ENCODE peak calls at places on chromosome 6, in nine cellular contexts. G, J, L, U, D, M, Z, B and E are unnamed samples.

GRCh38 chr6:13099771-13100170 is 228.6 kb downstream of the TBC1D7 start:
- DNase-seq in G (no peak), J (peak), L (no peak), U (no peak), D (no peak), M (no peak), Z (no peak), B (no peak), E (no peak)

GRCh38 chr6:99602519-99603420 is 3.9 kb upstream of the PRDM13 start:
- DNase-seq in G (no peak), J (no peak), L (peak), U (peak), D (peak), M (no peak), Z (peak), B (no peak), E (no peak)

GRCh38 chr6:134551245-134551960 is 233.5 kb upstream of the SGK1 start:
- DNase-seq in G (peak), J (peak), L (no peak), U (no peak), D (no peak), M (no peak), Z (no peak), B (no peak), E (no peak)

GRCh38 chr6:41200296-41200900 is 551 bp downstream of the TREML2 start:
- DNase-seq in G (no peak), J (no peak), L (peak), U (peak), D (peak), M (peak), Z (peak), B (no peak), E (peak)

GRCh38 chr6:73085362-73085975 is 139.8 kb downstream of the KHDC1L start:
- DNase-seq in G (no peak), J (no peak), L (peak), U (no peak), D (no peak), M (no peak), Z (no peak), B (no peak), E (no peak)

GRCh38 chr6:169981969-169982368 is 230.5 kb downstream of the ERMARD start:
- DNase-seq in G (no peak), J (no peak), L (no peak), U (no peak), D (no peak), M (no peak), Z (no peak), B (no peak), E (no peak)

GRCh38 chr6:148112851-148113319 is 229.8 kb upstream of the SASH1 start:
- DNase-seq in G (no peak), J (peak), L (no peak), U (no peak), D (no peak), M (no peak), Z (no peak), B (no peak), E (no peak)

GRCh38 chr6:106165885-106166485 is 79.8 kb downstream of the PRDM1 start:
- DNase-seq in G (no peak), J (peak), L (no peak), U (no peak), D (no peak), M (no peak), Z (no peak), B (no peak), E (no peak)

GRCh38 chr6:150638765-150639164 is 39.1 kb downstream of the PLEKHG1 start:
- DNase-seq in G (no peak), J (peak), L (no peak), U (no peak), D (no peak), M (no peak), Z (no peak), B (no peak), E (no peak)

GRCh38 chr6:5511924-5512323 is 250.6 kb downstream of the FARS2 start:
- DNase-seq in G (peak), J (peak), L (no peak), U (no peak), D (no peak), M (no peak), Z (no peak), B (no peak), E (no peak)

GRCh38 chr6:137510923-137511322 is 16.7 kb upstream of the OLIG3 start:
- DNase-seq in G (no peak), J (no peak), L (no peak), U (no peak), D (no peak), M (no peak), Z (no peak), B (no peak), E (no peak)

GRCh38 chr6:119183457-119183856 is 105.0 kb upstream of the FAM184A start:
- DNase-seq in G (no peak), J (no peak), L (no peak), U (no peak), D (no peak), M (no peak), Z (no peak), B (no peak), E (no peak)

GRCh38 chr6:19929312-19929711 is 92.1 kb downstream of the ID4 start:
- DNase-seq in G (no peak), J (no peak), L (no peak), U (no peak), D (no peak), M (no peak), Z (no peak), B (no peak), E (no peak)

GRCh38 chr6:133632206-133632605 is 256.7 kb upstream of the TCF21 start:
- DNase-seq in G (no peak), J (peak), L (no peak), U (no peak), D (no peak), M (no peak), Z (no peak), B (no peak), E (no peak)

GRCh38 chr6:90219168-90219985 is 77.3 kb downstream of the BACH2 start:
- DNase-seq in G (peak), J (peak), L (peak), U (no peak), D (no peak), M (no peak), Z (no peak), B (no peak), E (no peak)